ENCODE peak calls at places on chromosome 5, in six cellular contexts. Y, V, T, I, S and B are unnamed samples.

GRCh38 chr5:40587284-40587882 is 92.3 kb upstream of the PTGER4 start:
- DNase-seq in Y (no peak), V (no peak), T (no peak), I (no peak), S (no peak), B (no peak)

GRCh38 chr5:35908814-35909213 is 29.6 kb downstream of the CAPSL start:
- DNase-seq in Y (peak; percentile 27), V (no peak), T (no peak), I (no peak), S (no peak), B (no peak)

GRCh38 chr5:135436856-135437795 is 10.0 kb downstream of the DCANP1 start:
- DNase-seq in Y (no peak), V (no peak), T (no peak), I (no peak), S (no peak), B (no peak)

GRCh38 chr5:166509085-166509484 is 1782.4 kb upstream of the WWC1 start:
- DNase-seq in Y (peak; percentile 62), V (no peak), T (no peak), I (no peak), S (no peak), B (no peak)

GRCh38 chr5:159444441-159445082 is 114.3 kb upstream of the IL12B start:
- DNase-seq in Y (peak; percentile 70), V (no peak), T (no peak), I (no peak), S (no peak), B (no peak)

GRCh38 chr5:164578911-164579310 is 1073.5 kb downstream of the MAT2B start:
- DNase-seq in Y (no peak), V (no peak), T (no peak), I (no peak), S (no peak), B (no peak)

GRCh38 chr5:79074641-79075040 is 5.1 kb downstream of the BHMT2 start:
- DNase-seq in Y (no peak), V (no peak), T (no peak), I (no peak), S (no peak), B (no peak)

GRCh38 chr5:93277001-93277400 is 304.0 kb downstream of the NR2F1-AS1 start:
- DNase-seq in Y (no peak), V (no peak), T (no peak), I (no peak), S (no peak), B (no peak)

GRCh38 chr5:38709678-38710306 is 136.0 kb upstream of the OSMR start:
- DNase-seq in Y (no peak), V (no peak), T (no peak), I (no peak), S (no peak), B (no peak)

GRCh38 chr5:108472237-108472636 is 90.3 kb upstream of the FBXL17 start:
- DNase-seq in Y (peak; percentile 5), V (no peak), T (no peak), I (no peak), S (no peak), B (no peak)

GRCh38 chr5:133407277-133407632 is 205.1 kb downstream of the FSTL4 start:
- DNase-seq in Y (no peak), V (no peak), T (no peak), I (no peak), S (no peak), B (no peak)

GRCh38 chr5:160548949-160549665 is 127.5 kb downstream of the PTTG1 start:
- DNase-seq in Y (no peak), V (no peak), T (no peak), I (no peak), S (no peak), B (no peak)

GRCh38 chr5:52881468-52881867 is 93.8 kb downstream of the ITGA1 start:
- DNase-seq in Y (no peak), V (no peak), T (no peak), I (no peak), S (no peak), B (no peak)

GRCh38 chr5:37665889-37666288 is 174.0 kb downstream of the GDNF start:
- DNase-seq in Y (no peak), V (peak; percentile 48), T (peak; percentile 56), I (peak; percentile 67), S (peak; percentile 83), B (no peak)

GRCh38 chr5:135391123-135391868 is 7.7 kb downstream of the MACROH2A1 start:
- DNase-seq in Y (no peak), V (no peak), T (no peak), I (no peak), S (no peak), B (no peak)

GRCh38 chr5:38722918-38723317 is 122.9 kb upstream of the OSMR start:
- DNase-seq in Y (no peak), V (no peak), T (no peak), I (no peak), S (no peak), B (no peak)

GRCh38 chr5:117889592-117889991 is 1098.8 kb downstream of the DTWD2 start:
- DNase-seq in Y (no peak), V (no peak), T (no peak), I (no peak), S (no peak), B (no peak)

GRCh38 chr5:131279209-131279608 is 15.4 kb downstream of the CDC42SE2 start:
- DNase-seq in Y (no peak), V (no peak), T (no peak), I (no peak), S (no peak), B (no peak)

GRCh38 chr5:106637275-106637674 is 1033.5 kb downstream of the EFNA5 start:
- DNase-seq in Y (no peak), V (no peak), T (no peak), I (no peak), S (no peak), B (no peak)

GRCh38 chr5:129400395-129400983 is 59.6 kb upstream of the ADAMTS19 start:
- DNase-seq in Y (no peak), V (no peak), T (no peak), I (no peak), S (no peak), B (no peak)
- TF ChIP-seq CTCF in Y (peak; percentile 39), V (no peak), T (peak; percentile 21), I (peak; percentile 38), S (no peak), B (no peak)

GRCh38 chr5:139647406-139648204 is 544 bp upstream of the CXXC5 start:
- DNase-seq in Y (no peak), V (no peak), T (peak; percentile 18), I (peak; percentile 11), S (no peak), B (no peak)
- H3K4me3 ChIP-seq in Y (peak overlapping the region; percentile 97), V (peak overlapping the region; percentile 87), T (peak overlapping the region; percentile 72), I (peak overlapping the region; percentile 90), S (peak overlapping the region; percentile 93), B (peak overlapping the region; percentile 90)

DNA sequence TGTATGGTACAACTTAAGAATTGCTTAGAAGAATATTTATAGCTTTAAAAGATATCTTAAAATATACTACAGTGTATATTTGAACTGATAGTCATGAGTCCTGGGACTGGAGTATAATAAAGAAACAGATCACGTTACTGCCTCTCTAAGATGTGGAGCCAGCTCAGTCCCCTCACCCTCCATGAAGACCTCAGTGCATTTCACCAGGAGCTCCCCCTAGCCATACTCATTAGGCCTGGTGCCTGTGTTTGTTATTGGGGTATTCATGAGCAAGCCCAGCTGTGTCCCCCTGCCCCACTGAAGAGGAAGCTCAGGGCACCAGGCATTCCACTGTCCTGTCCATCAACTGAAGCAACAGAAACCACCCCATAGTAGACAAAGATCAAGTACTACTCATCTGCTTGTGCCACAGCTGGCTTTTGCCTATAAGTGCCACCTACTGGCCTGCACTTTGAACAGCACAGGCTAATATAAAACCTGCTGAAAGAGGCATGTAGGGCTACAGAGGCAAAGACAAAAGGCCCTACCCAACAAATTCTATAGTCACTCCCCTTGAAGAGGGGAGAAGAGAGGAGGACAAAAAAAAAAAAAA is 850.2 kb upstream of the NUDT12 start:
- DNase-seq in Y (peak; percentile 41), V (no peak), T (no peak), I (no peak), S (no peak), B (no peak)
- TF ChIP-seq CTCF in Y (peak; percentile 50), V (peak; percentile 27), T (no peak), I (peak; percentile 18), S (no peak), B (no peak)

DNA sequence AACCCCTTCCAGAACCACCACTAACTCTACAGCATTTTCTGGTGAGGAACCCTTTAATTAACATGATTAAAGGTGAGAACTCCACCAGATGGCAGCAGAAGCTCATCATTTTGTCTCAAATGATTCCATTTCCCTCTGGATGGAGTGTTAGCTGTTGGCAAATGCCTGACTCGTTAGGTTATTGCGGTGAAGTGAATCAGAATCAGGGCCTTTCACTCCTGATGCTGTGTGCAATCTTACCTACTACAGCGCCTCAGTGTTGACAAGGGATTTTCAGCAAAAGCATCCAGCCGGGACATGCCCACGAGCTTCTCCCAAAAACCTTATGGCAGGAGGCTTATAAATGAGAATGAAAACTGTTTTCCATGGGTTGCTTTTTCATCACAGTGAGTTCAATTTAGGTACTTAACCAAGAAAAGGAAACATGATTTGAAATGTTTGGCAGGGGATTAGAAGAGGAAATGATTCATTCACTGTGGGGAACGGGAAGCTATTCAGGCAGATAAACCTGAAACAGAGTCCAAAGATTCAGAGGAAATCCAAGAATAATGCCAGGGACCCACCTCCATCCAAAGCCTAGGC is 48.0 kb upstream of the CAST start:
- DNase-seq in Y (peak; percentile 84), V (peak; percentile 60), T (peak; percentile 78), I (no peak), S (no peak), B (peak; percentile 33)
- H3K4me3 ChIP-seq in Y (no peak overlapping the region), V (no peak overlapping the region), T (no peak overlapping the region), I (peak overlapping the region; percentile 39), S (no peak overlapping the region), B (peak overlapping the region; percentile 50)